ENCODE peak calls at places on chromosomes 6 and 20, in four cellular contexts. H is brain microvascular endothelial cell; N is effector memory CD8-positive, alpha-beta T cell; B is EL. U is an unnamed sample.

GRCh38 chr20:53387983-53388675 is 205.5 kb downstream of the ZNF217 start:
- DNase-seq in H (no peak), B (no peak), N (no peak), U (no peak)

GRCh38 chr6:137664183-137664582 is 170.0 kb upstream of the OLIG3 start:
- DNase-seq in N (no peak), H (no peak), B (no peak), U (no peak)

GRCh38 chr6:103715269-103715668 is 1144.5 kb downstream of the HACE1 start:
- DNase-seq in B (no peak), H (no peak), N (no peak), U (no peak)

GRCh38 chr6:161001421-161001820 is 9.9 kb downstream of the MAP3K4 start:
- DNase-seq in H (no peak), N (no peak), B (no peak), U (no peak)

GRCh38 chr20:8076505-8077498 is 55.3 kb upstream of the PLCB1 start:
- DNase-seq in B (no peak), H (no peak), N (no peak), U (no peak)

GRCh38 chr6:48057611-48058010 is 53.4 kb downstream of the PTCHD4 start:
- DNase-seq in N (no peak), B (no peak), H (no peak), U (no peak)

GRCh38 chr20:36098364-36098763 is 56.2 kb upstream of the EPB41L1 start:
- DNase-seq in N (no peak), H (no peak), B (peak), U (no peak)

GRCh38 chr6:29559524-29560287 is at the start of gene UBD:
- DNase-seq in B (no peak), N (no peak), H (peak), U (no peak)

GRCh38 chr6:35445691-35446090 is 6.4 kb upstream of the FANCE start:
- DNase-seq in B (peak), N (no peak), H (no peak), U (no peak)

GRCh38 chr20:34215711-34216381 is 25.4 kb upstream of the ASIP start:
- DNase-seq in H (peak), N (peak), B (peak), U (peak)

GRCh38 chr6:170222498-170223471 is 68.1 kb downstream of the DLL1 start:
- DNase-seq in N (no peak), B (no peak), H (no peak), U (peak)

GRCh38 chr6:12567682-12568081 is 148.9 kb upstream of the PHACTR1 start:
- DNase-seq in B (no peak), H (no peak), N (no peak), U (no peak)

GRCh38 chr6:14824060-14824834 is 421.6 kb upstream of the JARID2 start:
- DNase-seq in H (no peak), B (no peak), N (no peak), U (no peak)

GRCh38 chr20:16434087-16434664 is 139.1 kb downstream of the KIF16B start:
- DNase-seq in N (peak), B (peak), H (peak), U (no peak)

GRCh38 chr6:133804263-133804662 is 84.7 kb upstream of the TCF21 start:
- DNase-seq in N (no peak), B (peak), H (peak), U (no peak)

GRCh38 chr6:18400831-18401446 is 13.8 kb downstream of the RNF144B start:
- DNase-seq in H (peak), B (peak), N (no peak), U (no peak)

GRCh38 chr20:13101701-13102100 is 92.9 kb downstream of the SPTLC3 start:
- DNase-seq in N (no peak), H (peak), B (peak), U (no peak)

GRCh38 chr6:111727798-111728197 is 122.1 kb upstream of the TRAF3IP2 start:
- DNase-seq in H (no peak), N (no peak), B (peak), U (no peak)

GRCh38 chr20:1702288-1702687 is 44.7 kb upstream of the SIRPG start:
- DNase-seq in B (no peak), H (peak), N (no peak), U (no peak)

GRCh38 chr20:47213960-47214359 is 142.5 kb downstream of the ZMYND8 start:
- DNase-seq in B (no peak), N (no peak), H (no peak), U (no peak)

GRCh38 chr6:79622353-79622752 is 8.8 kb upstream of the SH3BGRL2 start:
- DNase-seq in H (no peak), B (no peak), N (no peak), U (no peak)

GRCh38 chr20:41181567-41181966 is 44.2 kb downstream of the PLCG1 start:
- DNase-seq in N (no peak), B (no peak), H (no peak), U (no peak)

GRCh38 chr20:53631909-53632662 is 38.4 kb upstream of the ZNF217 start:
- DNase-seq in N (no peak), H (no peak), B (no peak), U (no peak)

GRCh38 chr20:59751075-59751711 is 146.9 kb downstream of the PHACTR3 start:
- DNase-seq in H (peak), N (no peak), B (peak), U (peak)

GRCh38 chr6:43910638-43911353 is 140.8 kb downstream of the VEGFA start:
- DNase-seq in B (peak), N (no peak), H (peak), U (no peak)

GRCh38 chr20:36728986-36729385 is 16.9 kb downstream of the NDRG3 start:
- DNase-seq in B (peak), N (no peak), H (peak), U (no peak)

GRCh38 chr6:37155394-37156312 is 14.3 kb upstream of the PIM1 start:
- DNase-seq in N (no peak), B (no peak), H (no peak), U (no peak)

GRCh38 chr6:71252407-71252806 is 36.2 kb upstream of the OGFRL1 start:
- DNase-seq in N (no peak), B (no peak), H (no peak), U (no peak)

GRCh38 chr6:87436435-87436834 is 28.7 kb downstream of the CFAP206 start:
- DNase-seq in B (peak), N (peak), H (peak), U (no peak)

GRCh38 chr6:83417880-83418663 is 12.8 kb downstream of the ME1 start:
- DNase-seq in H (peak), N (no peak), B (peak), U (no peak)

U was measured in tibial artery.